ENCODE peak calls at places on chromosome 21, in six cellular contexts. U is CD8-positive, alpha-beta memory T cell; M is heart right ventricle; Q is ovary; X is lung; T is H9. C is an unnamed sample. For H3K4me1, the result is how much of the 10 kb centered on the place peaks cover.

GRCh38 chr21:36542312-36543101 is 62.6 kb upstream of the CLDN14 start:
- DNase-seq in X (no peak), T (peak), M (no peak), U (no peak), Q (no peak), C (no peak)

GRCh38 chr21:34734696-34735095 is 65.9 kb downstream of the CLIC6 start:
- DNase-seq in U (no peak), Q (no peak), M (no peak), X (no peak), T (no peak), C (no peak)

GRCh38 chr21:39686636-39687035 is 58.3 kb upstream of the IGSF5 start:
- DNase-seq in M (no peak), U (no peak), T (no peak), Q (no peak), X (no peak), C (no peak)

GRCh38 chr21:36100971-36101641 is 31.3 kb downstream of the CBR1 start:
- DNase-seq in U (no peak), T (no peak), Q (no peak), X (no peak), M (no peak), C (no peak)

GRCh38 chr21:38171723-38172344 is 85.0 kb upstream of the KCNJ15 start:
- DNase-seq in M (no peak), U (no peak), X (no peak), T (peak), Q (no peak), C (no peak)

GRCh38 chr21:37231671-37232070 is 35.5 kb downstream of the VPS26C start:
- DNase-seq in X (no peak), Q (no peak), M (no peak), T (no peak), U (no peak), C (no peak)

GRCh38 chr21:21813295-21813694 is 815.1 kb downstream of the NCAM2 start:
- DNase-seq in M (no peak), X (no peak), U (no peak), Q (no peak), T (no peak), C (no peak)

GRCh38 chr21:38487906-38488639 is 10.2 kb downstream of the ERG start:
- DNase-seq in X (no peak), M (no peak), T (no peak), Q (no peak), U (no peak), C (no peak)

GRCh38 chr21:37365657-37366487 is 701 bp upstream of the DYRK1A start:
- DNase-seq in U (peak), T (peak), Q (peak), M (peak), X (peak), C (peak)

GRCh38 chr21:37792046-37792445 is 124.2 kb downstream of the KCNJ6 start:
- DNase-seq in M (no peak), X (no peak), Q (no peak), U (no peak), T (no peak), C (no peak)

GRCh38 chr21:28272272-28272992 is 720.2 kb downstream of the LTN1 start:
- DNase-seq in U (no peak), M (no peak), X (no peak), Q (no peak), T (no peak), C (no peak)

GRCh38 chr21:36747815-36748381 is 49.0 kb downstream of the SIM2 start:
- DNase-seq in U (no peak), M (peak), X (no peak), T (peak), Q (no peak), C (peak)

GRCh38 chr21:23475518-23476189 is 2131.6 kb downstream of the MRPL39 start:
- DNase-seq in U (no peak), M (no peak), Q (no peak), T (no peak), X (no peak), C (no peak)

GRCh38 chr21:36126166-36126565 is 8.7 kb upstream of the CBR3 start:
- DNase-seq in X (no peak), U (no peak), T (peak), M (no peak), Q (no peak), C (no peak)

GRCh38 chr21:45586289-45586858 is 44.1 kb upstream of the SLC19A1 start:
- DNase-seq in Q (no peak), M (no peak), X (no peak), T (no peak), U (no peak), C (no peak)

GRCh38 chr21:45417256-45417950 is 12.4 kb downstream of the COL18A1 start:
- DNase-seq in Q (peak), U (no peak), X (no peak), T (no peak), M (no peak), C (no peak)

GRCh38 chr21:40047211-40047610 is 180.0 kb downstream of the PCP4 start:
- DNase-seq in T (no peak), Q (no peak), X (no peak), M (no peak), U (no peak), C (no peak)

GRCh38 chr21:37670883-37671282 is 245.4 kb downstream of the KCNJ6 start:
- DNase-seq in T (no peak), X (no peak), U (no peak), M (no peak), Q (no peak), C (no peak)

GRCh38 chr21:34302496-34302895 is 61.3 kb upstream of the KCNE2 start:
- DNase-seq in Q (no peak), T (no peak), U (no peak), X (no peak), M (no peak), C (no peak)

GRCh38 chr21:28601708-28602107 is 391.0 kb downstream of the LTN1 start:
- DNase-seq in Q (no peak), T (no peak), X (peak), U (no peak), M (no peak), C (no peak)

DNA sequence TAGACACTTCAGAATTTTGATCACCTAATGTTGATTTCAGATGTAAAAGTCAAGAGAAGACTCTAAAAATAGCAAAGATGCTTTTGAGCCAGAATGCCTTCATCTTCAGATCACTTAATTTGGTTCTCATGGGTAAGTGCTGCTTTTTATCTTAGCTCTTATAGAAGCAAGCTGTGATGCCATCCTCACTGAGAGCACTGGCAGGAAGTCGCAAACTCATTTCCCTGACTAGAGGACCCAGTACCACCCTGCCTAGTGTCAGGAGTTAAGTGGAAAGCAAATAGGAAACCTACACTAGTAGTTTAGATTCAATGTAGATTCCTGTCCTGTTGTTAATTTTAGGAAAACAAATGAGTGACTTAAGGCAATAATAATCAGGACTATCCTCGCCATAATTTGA is 12.1 kb downstream of the IFNAR2 start:
- DNase-seq in T (no peak), U (no peak), X (no peak), M (no peak), Q (no peak), C (no peak)
- H3K27ac ChIP-seq in T (no peak), U (no peak), X (no peak), M (no peak), Q (no peak), C (no peak)

GRCh38 chr21:42287193-42288083 is 27.8 kb downstream of the TFF3 start:
- DNase-seq in X (no peak), U (no peak), M (no peak), Q (no peak), T (no peak), C (no peak)
- H3K4me1 ChIP-seq in X (under half), U (under half), M (under half), Q (under half), T (under half), C (under half)

GRCh38 chr21:33070921-33071877 is 1.3 kb downstream of the OLIG1 start:
- DNase-seq in X (no peak), M (no peak), Q (no peak), U (no peak), T (peak), C (no peak)
- H3K27ac ChIP-seq in X (no peak), M (no peak), Q (no peak), U (no peak), T (no peak), C (no peak)

DNA sequence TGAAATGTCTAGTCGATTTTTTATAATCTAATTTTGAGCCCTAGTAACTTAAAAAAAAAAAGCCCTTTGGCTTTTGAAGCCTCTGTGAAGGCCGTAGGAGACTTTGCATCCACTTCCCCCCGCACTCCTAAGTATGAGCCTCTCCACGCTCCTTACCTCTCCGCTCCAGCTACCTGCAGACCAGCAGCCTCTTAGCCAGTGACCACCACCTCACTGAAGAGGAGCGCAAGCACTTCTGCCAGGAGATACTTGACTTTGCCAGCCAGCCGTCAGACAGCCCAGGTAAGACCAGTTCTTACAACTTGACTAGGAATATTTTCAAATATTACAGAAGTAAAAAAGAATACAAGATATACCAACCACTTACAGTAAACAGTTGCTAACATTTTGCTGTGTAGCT is 27.4 kb upstream of the PWP2 start:
- DNase-seq in X (no peak), U (no peak), Q (no peak), M (no peak), T (no peak), C (no peak)
- H3K4me1 ChIP-seq in X (under half), U (half or more), Q (under half), M (under half), T (under half), C (under half)

DNA sequence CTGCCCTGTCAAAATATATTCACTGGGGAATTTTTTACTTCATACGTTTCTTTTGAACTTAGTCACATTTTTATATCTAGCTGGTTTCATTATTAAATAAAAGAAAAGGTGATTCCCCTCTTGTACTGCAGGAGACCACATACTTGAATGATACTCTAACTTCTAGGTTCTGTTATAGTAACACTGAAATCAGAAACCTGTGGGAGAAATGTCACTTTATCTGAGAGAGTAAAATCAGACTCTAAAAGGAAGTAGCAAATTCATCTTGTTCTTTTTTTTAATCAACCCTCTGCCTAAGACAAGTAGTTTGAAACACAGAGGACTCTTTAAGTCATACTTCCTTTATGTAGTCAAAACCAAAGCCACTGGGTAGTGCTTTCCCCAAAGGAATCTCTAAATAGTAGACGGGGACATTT is 34.4 kb downstream of the MRPL39 start:
- DNase-seq in Q (no peak), U (no peak), M (no peak), T (no peak), X (no peak), C (no peak)
- H3K27ac ChIP-seq in Q (no peak), U (no peak), M (no peak), T (no peak), X (no peak), C (no peak)

GRCh38 chr21:43370888-43371570 is 55.9 kb downstream of the SIK1 start:
- DNase-seq in X (no peak), T (no peak), Q (no peak), U (no peak), M (no peak), C (no peak)

GRCh38 chr21:43370091-43370658 is 56.8 kb downstream of the SIK1 start:
- DNase-seq in U (no peak), X (no peak), M (no peak), Q (no peak), T (no peak), C (no peak)

GRCh38 chr21:43369124-43369523 is 57.8 kb downstream of the SIK1 start:
- DNase-seq in Q (no peak), X (no peak), U (no peak), M (no peak), T (no peak), C (no peak)

GRCh38 chr21:43368685-43369084 is 58.2 kb downstream of the SIK1 start:
- DNase-seq in T (no peak), Q (no peak), U (no peak), M (no peak), X (no peak), C (no peak)

DNA sequence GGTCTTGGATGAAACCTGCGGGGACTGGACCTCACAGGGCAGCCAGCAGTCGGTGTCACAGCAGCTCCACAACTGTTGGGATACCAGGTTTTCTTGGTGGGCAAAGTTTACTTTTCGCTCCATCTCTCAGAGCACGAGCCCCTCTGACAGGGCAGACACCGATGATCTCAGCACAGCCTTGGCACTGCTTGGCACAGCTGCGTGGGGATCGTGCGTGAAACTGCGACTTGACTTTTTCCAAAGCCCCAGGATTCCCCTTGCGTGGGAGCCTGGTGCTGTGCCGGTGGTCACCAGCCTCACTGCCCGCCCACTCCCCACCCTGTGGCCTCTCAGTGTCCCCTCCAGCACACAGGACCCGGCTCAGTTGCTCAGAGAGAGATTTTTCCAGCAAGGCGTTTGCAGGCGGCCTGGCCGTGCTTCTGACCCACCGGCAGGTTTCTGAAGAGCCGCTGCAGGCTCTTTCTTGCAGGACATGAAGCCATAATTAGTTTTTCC is 57.3 kb downstream of the SIK1 start:
- DNase-seq in U (no peak), Q (no peak), X (no peak), T (no peak), M (no peak), C (no peak)
- H3K4me1 ChIP-seq in U (under half), Q (under half), X (under half), T (under half), M (under half), C (under half)

DNA sequence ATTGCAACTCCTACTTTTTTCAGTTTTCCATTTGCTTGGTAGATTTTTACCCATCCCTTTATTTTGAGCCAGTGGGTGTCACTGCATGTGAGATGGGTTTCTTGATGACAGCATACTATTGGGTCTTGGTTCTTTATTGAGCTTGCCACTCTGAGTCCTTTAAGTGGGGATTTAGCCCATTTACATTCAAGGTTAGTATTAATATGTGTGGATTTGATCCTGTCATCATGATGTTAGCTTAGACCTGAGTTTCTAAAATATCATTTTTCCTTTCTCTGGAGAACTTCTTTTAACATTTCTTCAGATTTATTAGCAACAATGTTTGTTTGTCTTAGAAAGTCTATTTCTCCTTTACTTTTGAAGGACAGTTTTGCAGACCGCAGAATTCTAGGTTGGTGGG is 11.8 kb upstream of the S100B start:
- DNase-seq in M (no peak), Q (no peak), T (no peak), X (no peak), U (no peak), C (no peak)
- H3K27ac ChIP-seq in M (no peak), Q (no peak), T (no peak), X (no peak), U (no peak), C (no peak)

DNA sequence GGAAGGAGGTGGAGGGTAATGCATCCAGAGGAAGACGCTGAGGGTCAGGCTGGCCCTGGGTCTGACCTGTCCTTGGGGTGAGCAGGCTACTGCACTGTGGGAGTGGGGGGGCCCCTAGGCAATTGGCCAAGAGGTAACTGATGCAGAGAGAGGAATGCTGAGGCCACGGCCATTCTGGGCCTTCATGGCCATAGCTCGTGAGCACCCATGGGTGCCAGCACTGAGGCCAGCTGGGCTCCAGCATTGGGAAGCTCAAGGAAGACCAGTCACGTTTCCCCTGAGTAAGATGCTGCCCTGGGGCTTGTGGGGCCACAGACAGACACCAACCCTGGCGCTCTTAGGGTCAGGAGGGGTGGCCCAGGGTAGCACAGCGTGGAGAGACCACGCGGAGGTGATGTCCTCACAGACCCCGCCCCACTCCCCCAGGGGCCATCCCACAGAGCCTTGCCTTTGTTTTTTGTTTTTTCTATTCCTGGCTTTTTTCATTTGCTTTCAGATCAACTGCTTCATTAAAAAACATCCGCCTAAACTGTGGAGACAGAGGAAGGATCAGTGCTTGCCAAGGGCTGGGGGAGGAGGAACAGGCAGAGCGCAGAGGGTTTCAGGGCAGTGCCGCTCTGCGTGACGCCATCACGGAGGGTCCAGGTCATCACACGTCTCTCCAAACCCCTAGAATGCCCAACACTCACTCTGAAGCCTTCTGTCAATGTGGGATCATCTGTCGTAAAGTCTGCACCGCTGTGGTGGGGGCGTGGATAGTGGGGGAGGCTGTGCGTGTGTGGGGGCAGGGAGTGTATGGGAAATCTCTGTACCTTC is 61.1 kb downstream of the SIK1 start:
- DNase-seq in U (no peak), T (no peak), X (no peak), M (no peak), Q (peak), C (peak)
- H3K4me1 ChIP-seq in U (under half), T (under half), X (under half), M (under half), Q (under half), C (under half)

GRCh38 chr21:44354775-44355771 is 1.7 kb downstream of the TRPM2 start:
- DNase-seq in M (no peak), T (no peak), X (no peak), U (no peak), Q (no peak), C (no peak)

GRCh38 chr21:44360174-44360573 is 6.8 kb downstream of the TRPM2 start:
- DNase-seq in Q (no peak), M (no peak), T (no peak), U (no peak), X (no peak), C (no peak)

GRCh38 chr21:44356636-44357035 is 3.2 kb downstream of the TRPM2 start:
- DNase-seq in Q (no peak), M (no peak), X (no peak), U (no peak), T (no peak), C (no peak)

GRCh38 chr21:44354001-44354405 is 582 bp downstream of the TRPM2 start:
- DNase-seq in Q (no peak), X (no peak), T (no peak), U (no peak), M (no peak), C (no peak)

DNA sequence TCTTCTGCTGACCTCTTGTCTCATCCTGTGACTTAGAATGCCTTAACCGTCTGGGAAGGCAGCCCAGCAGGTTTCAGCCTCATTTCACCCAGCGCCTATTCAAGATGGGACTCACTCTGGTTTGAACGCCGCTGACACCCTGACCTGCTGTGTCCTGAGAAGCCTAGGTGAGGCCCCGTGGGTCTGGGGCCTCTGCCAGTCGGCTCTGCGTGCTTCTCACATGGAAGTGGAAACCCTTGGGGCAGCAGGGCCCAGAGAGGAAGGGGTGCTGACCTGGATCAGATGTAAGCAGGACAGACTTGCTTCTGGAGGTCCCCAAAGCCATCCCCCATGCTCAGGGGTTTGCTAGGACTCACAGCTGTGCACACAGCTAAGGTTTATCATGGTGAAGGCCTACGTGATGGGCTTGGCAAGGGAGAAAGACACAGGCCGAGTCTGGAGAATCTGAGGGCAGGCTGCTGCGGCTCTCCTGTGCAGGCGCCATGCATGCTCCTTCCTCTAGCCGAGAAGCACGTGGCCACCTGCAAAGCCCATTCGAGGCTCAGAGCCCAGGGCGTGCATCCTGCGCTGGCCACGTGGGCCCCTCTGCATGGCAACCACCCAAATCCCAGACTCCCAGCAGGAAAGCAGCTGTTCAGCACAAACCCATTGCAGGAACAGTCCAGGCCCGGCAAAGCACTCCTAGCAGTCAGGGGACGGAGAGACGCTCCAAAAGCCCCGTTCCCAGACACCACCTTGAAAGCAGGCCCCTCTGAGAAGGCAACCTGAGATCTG is 3.8 kb downstream of the TRPM2 start:
- DNase-seq in M (no peak), X (no peak), Q (no peak), U (no peak), T (no peak), C (no peak)
- H3K27ac ChIP-seq in M (no peak), X (no peak), Q (no peak), U (no peak), T (no peak), C (no peak)